ENCODE peak calls at places on chromosome 18, in eight cellular contexts. H is A549, O is K562, F is tibial nerve, E is sigmoid colon, T is suprapubic skin, Y is GM12878, C is upper lobe of left lung. K is an unnamed sample.

GRCh38 chr18:77552945-77553344 is 303.3 kb downstream of the GALR1 start:
- DNase-seq in H (no peak), O (no peak), F (no peak), E (no peak), T (no peak), Y (no peak), C (no peak), K (no peak)

GRCh38 chr18:3493501-3494244 is 43.7 kb downstream of the TGIF1 start:
- DNase-seq in H (no peak), O (no peak), F (no peak), E (no peak), T (no peak), Y (no peak), C (no peak), K (no peak)

GRCh38 chr18:45829896-45830295 is 4.4 kb downstream of the SIGLEC15 start:
- DNase-seq in H (no peak), O (no peak), F (no peak), E (no peak), T (no peak), Y (no peak), C (no peak), K (no peak)

GRCh38 chr18:61502472-61502871 is 169.2 kb downstream of the CDH20 start:
- DNase-seq in H (peak), O (peak), F (no peak), E (no peak), T (no peak), Y (peak), C (no peak), K (no peak)

GRCh38 chr18:21004721-21005120 is 106.9 kb downstream of the ROCK1 start:
- DNase-seq in H (peak), O (no peak), F (no peak), E (no peak), T (no peak), Y (no peak), C (no peak), K (peak)

GRCh38 chr18:29840101-29840500 is 1202.4 kb downstream of the DSC3 start:
- DNase-seq in H (peak), O (no peak), F (no peak), E (no peak), T (no peak), Y (no peak), C (no peak), K (no peak)

GRCh38 chr18:34023471-34023870 is 201.2 kb downstream of the NOL4 start:
- DNase-seq in H (no peak), O (no peak), F (no peak), E (no peak), T (no peak), Y (no peak), C (no peak), K (no peak)

GRCh38 chr18:76824136-76824676 is 1.8 kb downstream of the ZNF236 start:
- DNase-seq in H (no peak), O (no peak), F (no peak), E (peak), T (no peak), Y (no peak), C (no peak), K (no peak)

DNA sequence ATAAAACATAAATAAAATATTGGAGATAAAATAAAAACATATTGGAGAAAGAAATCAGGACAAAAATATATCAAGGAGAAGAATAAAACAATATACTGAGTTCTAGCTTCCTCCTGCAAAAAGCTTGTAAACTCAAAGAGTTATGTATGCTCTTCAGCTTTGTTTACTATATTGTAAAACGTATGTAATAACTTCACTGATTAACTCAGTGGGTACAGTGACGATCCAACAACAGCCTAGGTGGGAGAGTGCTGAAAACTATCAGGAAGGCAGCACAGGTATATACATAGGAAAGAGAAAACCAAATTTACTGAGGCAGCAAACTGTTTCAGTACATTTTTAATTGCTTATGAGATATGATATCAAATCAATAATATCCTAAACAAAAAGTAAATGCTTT is 8.3 kb downstream of the DSC2 start:
- DNase-seq in H (no peak), O (no peak), F (no peak), E (no peak), T (no peak), Y (no peak), C (no peak), K (no peak)
- TF ChIP-seq EP300 in H (no peak), O (no peak), F (no peak), E (no peak), T (no peak), Y (no peak), C (no peak), K (no peak)

DNA sequence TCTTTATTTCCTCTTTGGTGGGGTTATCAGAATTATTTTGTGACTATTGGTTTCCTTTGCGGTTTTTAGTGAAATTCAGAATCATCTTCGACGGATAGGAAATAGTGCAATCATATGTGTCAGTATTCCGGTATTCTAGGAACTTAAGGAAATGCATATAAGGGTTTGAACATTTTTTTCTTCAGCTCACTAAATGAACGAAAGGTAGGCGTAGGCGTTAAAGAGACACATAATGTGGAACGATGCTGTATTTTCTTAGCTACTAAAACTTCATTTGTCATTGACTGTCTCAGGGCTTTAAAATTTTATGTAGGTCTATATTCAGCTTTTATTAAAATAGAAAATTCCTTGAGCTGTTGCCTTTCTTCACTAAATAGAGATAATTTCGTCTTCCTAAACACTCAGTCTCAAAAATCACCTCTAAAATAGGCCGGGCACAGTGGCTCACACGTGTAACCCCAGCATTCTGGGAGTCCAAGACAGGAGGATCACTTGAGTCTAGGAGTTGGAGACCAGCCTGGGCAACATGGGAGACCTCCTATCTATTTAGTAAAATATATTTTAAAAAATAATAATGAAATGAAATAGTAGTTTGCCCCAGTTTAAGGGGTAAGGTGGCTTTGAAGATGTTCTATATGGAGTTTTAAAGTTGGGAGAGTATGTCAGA is 1.5 kb upstream of the YES1 start:
- DNase-seq in H (no peak), O (no peak), F (no peak), E (no peak), T (no peak), Y (no peak), C (no peak), K (no peak)
- TF ChIP-seq EP300 in H (no peak), O (peak), F (no peak), E (no peak), T (no peak), Y (no peak), C (no peak), K (no peak)

DNA sequence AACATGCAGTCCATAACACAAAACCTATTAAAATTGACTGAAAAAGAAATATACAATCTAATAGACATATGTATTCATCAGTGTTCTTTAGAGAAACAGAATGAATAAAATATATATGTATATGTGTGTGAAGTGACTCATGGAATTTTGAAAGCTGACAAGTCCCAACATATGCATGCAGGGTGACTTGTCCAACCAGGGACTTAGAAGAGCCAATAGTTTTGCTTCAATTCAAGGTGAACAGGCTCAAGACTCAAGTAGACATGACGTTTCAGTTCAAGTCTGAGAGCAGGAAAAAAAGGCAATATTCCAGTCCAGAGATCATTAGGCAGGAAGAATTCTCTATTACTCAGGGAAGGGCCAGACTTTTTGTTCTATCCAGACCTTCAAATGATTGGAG is 271.2 kb upstream of the SETBP1 start:
- DNase-seq in H (no peak), O (no peak), F (no peak), E (no peak), T (no peak), Y (no peak), C (no peak), K (no peak)
- TF ChIP-seq EP300 in H (no peak), O (no peak), F (no peak), E (no peak), T (no peak), Y (no peak), C (no peak), K (no peak)

DNA sequence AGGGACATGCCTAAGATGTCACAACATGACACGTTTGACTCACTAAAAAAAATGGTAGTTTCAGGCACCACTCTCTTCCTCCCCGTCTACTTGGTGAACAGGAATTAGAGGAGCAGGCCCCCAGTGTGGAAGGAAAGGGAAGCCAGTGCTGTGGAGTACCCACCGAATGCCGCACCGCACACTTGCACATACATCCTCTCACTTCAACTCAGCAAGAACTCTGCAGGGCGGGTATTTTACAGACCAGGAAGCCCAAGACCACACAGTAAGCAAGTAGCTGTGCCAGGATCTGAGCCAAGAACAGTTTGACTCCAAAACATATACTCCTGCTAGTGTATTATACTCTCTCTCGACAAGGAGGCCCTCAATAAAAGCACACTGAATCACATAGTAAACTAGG is 69.8 kb downstream of the BCL2 start:
- DNase-seq in H (no peak), O (no peak), F (no peak), E (no peak), T (no peak), Y (no peak), C (no peak), K (no peak)
- TF ChIP-seq EP300 in H (no peak), O (no peak), F (no peak), E (no peak), T (no peak), Y (no peak), C (no peak), K (no peak)

DNA sequence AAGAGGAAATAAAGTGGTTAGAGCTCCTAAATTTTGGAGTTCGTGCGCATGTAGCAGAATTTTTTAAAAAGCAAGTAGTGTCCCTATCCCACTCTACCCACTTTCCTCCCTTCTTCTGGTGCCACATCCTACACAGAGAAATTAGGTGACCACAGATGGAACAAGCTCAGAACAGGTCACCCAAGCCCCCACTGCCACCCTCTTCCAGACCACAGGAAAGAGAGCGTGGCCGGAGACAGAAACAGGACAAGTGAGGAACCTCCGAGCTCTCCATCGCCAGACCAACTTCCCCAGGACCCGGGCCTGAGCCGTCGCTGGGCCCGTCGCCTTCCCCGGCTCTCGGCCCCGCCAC is 433 bp downstream of the NPC1 start:
- DNase-seq in H (no peak), O (no peak), F (no peak), E (no peak), T (no peak), Y (no peak), C (no peak), K (no peak)
- TF ChIP-seq EP300 in H (no peak), O (no peak), F (no peak), E (no peak), T (no peak), Y (no peak), C (no peak), K (no peak)

GRCh38 chr18:73164430-73164829 is 296.6 kb upstream of the NETO1 start:
- DNase-seq in H (no peak), O (no peak), F (no peak), E (no peak), T (no peak), Y (no peak), C (no peak), K (no peak)
- TF ChIP-seq EP300 in H (no peak), O (no peak), F (no peak), E (no peak), T (no peak), Y (no peak), C (no peak), K (no peak)

GRCh38 chr18:51813740-51814139 is 526.3 kb upstream of the DCC start:
- DNase-seq in H (no peak), O (no peak), F (no peak), E (no peak), T (no peak), Y (no peak), C (no peak), K (no peak)
- TF ChIP-seq EP300 in H (no peak), O (no peak), F (no peak), E (no peak), T (no peak), Y (no peak), C (no peak), K (no peak)